ENCODE peak calls at places on chromosomes 3 and 15, in six cellular contexts. D is thoracic aorta; J is suprapubic skin; E is cardiac muscle cell; K is CD4-positive, CD25-positive, alpha-beta regulatory T cell; X is sigmoid colon. L is an unnamed sample.

GRCh38 chr15:29356807-29357206 is 87.2 kb upstream of the NSMCE3 start:
- DNase-seq in D (no peak), J (no peak), E (no peak), K (no peak), X (no peak), L (no peak)

GRCh38 chr3:10551821-10552630 is 46.6 kb upstream of the ATP2B2 start:
- DNase-seq in D (no peak), J (peak; percentile 79), E (peak; percentile 21), K (peak; percentile 27), X (peak; percentile 63), L (no peak)

GRCh38 chr3:112128843-112129727 is 4.0 kb downstream of the GCSAM start:
- DNase-seq in D (no peak), J (no peak), E (peak; percentile 45), K (peak; percentile 13), X (no peak), L (no peak)

GRCh38 chr15:101013769-101014223 is 94.6 kb downstream of the LRRK1 start:
- DNase-seq in D (no peak), J (peak; percentile 76), E (no peak), K (no peak), X (peak; percentile 58), L (no peak)

GRCh38 chr15:70703066-70703465 is 60.3 kb downstream of the UACA start:
- DNase-seq in D (no peak), J (no peak), E (no peak), K (no peak), X (no peak), L (no peak)

GRCh38 chr3:4425707-4426106 is 41.4 kb downstream of the SUMF1 start:
- DNase-seq in D (no peak), J (no peak), E (no peak), K (no peak), X (no peak), L (no peak)

GRCh38 chr3:58899953-58900298 is 149.9 kb downstream of the CFAP20DC start:
- DNase-seq in D (no peak), J (no peak), E (no peak), K (no peak), X (no peak), L (no peak)

GRCh38 chr3:47152578-47152977 is 11.3 kb downstream of the SETD2 start:
- DNase-seq in D (no peak), J (no peak), E (peak; percentile 30), K (no peak), X (no peak), L (no peak)

GRCh38 chr15:73941044-73941443 is 14.8 kb downstream of the LOXL1 start:
- DNase-seq in D (peak; percentile 72), J (no peak), E (peak; percentile 84), K (no peak), X (no peak), L (no peak)

GRCh38 chr3:127615631-127616305 is 13.2 kb upstream of the PODXL2 start:
- DNase-seq in D (no peak), J (no peak), E (no peak), K (no peak), X (no peak), L (no peak)

GRCh38 chr3:146953523-146954125 is 348.5 kb upstream of the PLSCR5 start:
- DNase-seq in D (no peak), J (no peak), E (no peak), K (no peak), X (no peak), L (no peak)

GRCh38 chr15:38706956-38707355 is 142.3 kb upstream of the RASGRP1 start:
- DNase-seq in D (no peak), J (no peak), E (no peak), K (no peak), X (no peak), L (no peak)

GRCh38 chr3:13547591-13548371 is 1.1 kb upstream of the FBLN2 start:
- DNase-seq in D (no peak), J (no peak), E (no peak), K (no peak), X (no peak), L (no peak)

GRCh38 chr3:7504886-7505775 is 644.2 kb downstream of the GRM7 start:
- DNase-seq in D (peak; percentile 19), J (no peak), E (peak; percentile 96), K (no peak), X (no peak), L (no peak)

GRCh38 chr3:36904641-36905040 is 40.2 kb downstream of the TRANK1 start:
- DNase-seq in D (no peak), J (no peak), E (peak; percentile 44), K (no peak), X (no peak), L (no peak)

DNA sequence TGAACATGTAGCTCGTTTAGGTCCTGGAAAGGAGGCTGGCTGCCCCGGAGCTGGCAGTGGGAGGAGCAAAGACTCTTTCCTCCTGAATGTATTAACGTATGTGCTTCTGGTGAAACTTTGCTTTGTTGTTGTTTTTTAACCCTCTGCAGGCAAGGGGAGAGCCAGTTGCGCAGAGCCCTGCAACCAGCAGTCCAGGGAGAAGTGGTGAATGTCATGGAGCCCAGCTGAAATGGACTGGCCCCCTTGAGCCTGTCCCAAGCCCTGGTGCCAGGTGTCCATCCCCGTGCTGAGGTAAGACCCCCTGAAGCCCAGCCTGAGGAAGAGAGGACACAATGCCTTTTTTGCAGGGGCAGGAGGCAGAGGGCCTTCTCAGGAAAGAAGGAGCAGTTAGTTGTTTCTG is 33.3 kb downstream of the ST6GAL1 start:
- DNase-seq in D (no peak), J (no peak), E (no peak), K (no peak), X (no peak), L (no peak)
- H3K4me1 ChIP-seq in D (peaks cover 14% of the 10 kb centered on the region), J (no peaks in the 10 kb centered on the region), E (peaks cover 11% of the 10 kb centered on the region), K (peaks cover 5% of the 10 kb centered on the region), X (no peaks in the 10 kb centered on the region), L (no peaks in the 10 kb centered on the region)

DNA sequence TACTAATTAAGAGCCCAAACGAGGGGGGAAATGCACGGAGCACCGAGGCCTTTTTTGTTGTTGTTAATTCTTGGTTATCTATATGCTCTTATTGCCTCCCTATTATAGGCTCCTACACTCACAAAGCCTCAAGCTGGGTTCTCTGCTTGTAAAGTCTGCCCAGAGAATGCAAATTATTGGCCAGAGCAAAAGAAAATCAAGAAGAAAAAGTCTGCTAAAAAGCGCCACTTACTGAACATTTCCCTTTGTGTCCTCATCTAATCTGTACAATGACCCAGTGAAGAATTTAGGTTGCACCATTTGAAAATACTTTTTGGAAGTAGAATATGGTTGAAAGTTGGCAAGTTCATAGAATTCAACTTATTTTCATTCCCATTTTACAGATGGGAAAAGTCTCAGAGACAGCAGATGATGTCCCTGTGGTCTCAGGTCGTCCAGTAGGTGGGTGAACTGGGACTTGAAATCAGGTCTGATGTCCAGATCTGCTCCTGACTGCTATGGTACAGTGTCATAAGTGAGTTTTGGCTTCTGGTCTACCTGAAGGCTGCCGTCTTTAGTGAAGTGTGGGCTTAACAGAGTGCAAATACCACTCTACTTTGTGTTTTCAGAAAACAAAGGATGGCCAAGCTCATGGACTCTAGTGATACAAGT is 1.1 kb upstream of the TNFAIP8L3 start:
- DNase-seq in D (no peak), J (no peak), E (no peak), K (no peak), X (no peak), L (no peak)
- H3K4me1 ChIP-seq in D (peaks cover 10% of the 10 kb centered on the region), J (peaks cover 44% of the 10 kb centered on the region), E (no peaks in the 10 kb centered on the region), K (no peaks in the 10 kb centered on the region), X (peaks cover 27% of the 10 kb centered on the region), L (no peaks in the 10 kb centered on the region)

GRCh38 chr15:42453826-42454225 is 37.1 kb downstream of the ZNF106 start:
- DNase-seq in D (no peak), J (no peak), E (no peak), K (no peak), X (no peak), L (no peak)

GRCh38 chr15:42456971-42457370 is 34.0 kb downstream of the ZNF106 start:
- DNase-seq in D (no peak), J (no peak), E (peak; percentile 45), K (no peak), X (no peak), L (no peak)

GRCh38 chr15:42457445-42458442 is 33.2 kb downstream of the ZNF106 start:
- DNase-seq in D (peak; percentile 40), J (peak; percentile 82), E (peak; percentile 98), K (no peak), X (peak; percentile 91), L (peak; percentile 54)

GRCh38 chr15:42461261-42461660 is 29.7 kb downstream of the ZNF106 start:
- DNase-seq in D (no peak), J (no peak), E (no peak), K (no peak), X (no peak), L (no peak)

DNA sequence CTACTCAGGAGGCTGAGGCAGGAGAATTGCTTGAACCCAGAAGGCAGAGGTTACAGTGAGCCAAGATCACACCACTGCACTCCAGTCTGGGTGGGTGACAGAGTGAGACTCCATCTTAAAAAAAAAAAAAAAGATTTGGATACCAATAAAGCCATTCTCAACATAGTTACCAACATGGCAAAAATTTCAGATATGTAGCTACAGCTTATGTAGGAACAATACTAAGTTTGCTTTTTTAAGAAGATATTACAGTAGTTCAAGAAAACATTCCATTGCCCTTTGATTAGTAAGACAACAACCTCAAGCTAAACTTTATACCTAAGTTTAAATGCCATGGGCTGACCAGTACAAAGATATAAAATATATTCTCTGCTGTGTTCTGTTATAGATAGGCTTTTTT is 34.4 kb downstream of the ZNF106 start:
- DNase-seq in D (no peak), J (no peak), E (no peak), K (no peak), X (no peak), L (no peak)
- H3K4me1 ChIP-seq in D (peaks cover 25% of the 10 kb centered on the region), J (peaks cover 37% of the 10 kb centered on the region), E (peaks cover 4% of the 10 kb centered on the region), K (no peaks in the 10 kb centered on the region), X (peaks cover 46% of the 10 kb centered on the region), L (no peaks in the 10 kb centered on the region)

DNA sequence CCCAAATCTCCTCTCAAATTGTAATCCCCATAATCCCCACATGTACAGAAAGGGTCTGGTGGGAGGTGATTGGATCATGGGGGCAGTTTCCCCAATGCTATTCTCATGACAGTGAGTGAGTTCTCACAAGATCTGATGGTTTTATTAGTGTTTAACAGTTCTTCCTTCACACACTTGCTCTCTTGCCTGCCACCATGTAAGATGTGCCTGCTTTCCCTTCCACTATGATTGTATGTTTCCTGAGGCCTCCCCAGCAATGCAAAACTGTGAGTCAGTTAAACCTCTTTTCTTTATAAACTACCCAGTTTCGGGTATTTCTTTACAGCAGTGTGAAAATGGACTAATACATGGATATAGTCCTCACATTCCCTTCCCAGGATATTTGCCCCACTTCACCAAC is 126.7 kb upstream of the SPATA12 start:
- DNase-seq in D (no peak), J (no peak), E (no peak), K (no peak), X (no peak), L (no peak)
- H3K4me1 ChIP-seq in D (peaks cover 3% of the 10 kb centered on the region), J (peaks cover 10% of the 10 kb centered on the region), E (no peaks in the 10 kb centered on the region), K (peaks cover 4% of the 10 kb centered on the region), X (peaks cover 16% of the 10 kb centered on the region), L (no peaks in the 10 kb centered on the region)

GRCh38 chr3:193116871-193117270 is 124.2 kb upstream of the PLAAT1 start:
- DNase-seq in D (no peak), J (no peak), E (no peak), K (no peak), X (no peak), L (no peak)
- H3K4me1 ChIP-seq in D (no peaks in the 10 kb centered on the region), J (no peaks in the 10 kb centered on the region), E (no peaks in the 10 kb centered on the region), K (no peaks in the 10 kb centered on the region), X (no peaks in the 10 kb centered on the region), L (no peaks in the 10 kb centered on the region)

L was measured in pancreas.